ENCODE peak calls at places on chromosomes 13 and 19, in four cellular contexts. K, H, Q and C are unnamed samples. For H3K4me1, the result is how much of the 10 kb centered on the place peaks cover.

GRCh38 chr13:39048806-39049205 is 10.6 kb downstream of the NHLRC3 start:
- DNase-seq in K (no peak), H (no peak), Q (no peak), C (no peak)

GRCh38 chr13:39415403-39415802 is 187.6 kb downstream of the LHFPL6 start:
- DNase-seq in K (peak), H (peak), Q (peak), C (no peak)

GRCh38 chr13:104773775-104774174 is 1707.6 kb upstream of the SLC10A2 start:
- DNase-seq in K (peak), H (no peak), Q (no peak), C (no peak)

GRCh38 chr13:20405691-20406090 is 120.0 kb downstream of the CRYL1 start:
- DNase-seq in K (no peak), H (no peak), Q (no peak), C (no peak)

GRCh38 chr19:16447015-16447384 is 24.8 kb downstream of the EPS15L1 start:
- DNase-seq in K (peak), H (peak), Q (peak), C (peak)

GRCh38 chr13:59086147-59086546 is 1077.6 kb downstream of the DIAPH3 start:
- DNase-seq in K (peak), H (no peak), Q (no peak), C (no peak)

GRCh38 chr19:9149976-9150375 is 9.8 kb downstream of the ZNF317 start:
- DNase-seq in K (no peak), H (no peak), Q (no peak), C (no peak)

GRCh38 chr13:28819046-28819747 is 942 bp upstream of the MTUS2 start:
- DNase-seq in K (peak), H (peak), Q (no peak), C (no peak)

GRCh38 chr19:16462757-16463250 is 9.0 kb downstream of the EPS15L1 start:
- DNase-seq in K (peak), H (no peak), Q (peak), C (no peak)

GRCh38 chr19:35718345-35719041 is 690 bp downstream of the KMT2B start:
- DNase-seq in K (peak), H (peak), Q (peak), C (peak)

GRCh38 chr19:30393046-30393445 is 20.9 kb downstream of the ZNF536 start:
- DNase-seq in K (no peak), H (no peak), Q (no peak), C (no peak)

GRCh38 chr13:39818953-39819352 is 163.5 kb downstream of the COG6 start:
- DNase-seq in K (peak), H (no peak), Q (no peak), C (no peak)

GRCh38 chr13:20475927-20476691 is 49.5 kb downstream of the CRYL1 start:
- DNase-seq in K (peak), H (peak), Q (no peak), C (peak)

GRCh38 chr13:108645376-108645775 is 16.0 kb downstream of the MYO16 start:
- DNase-seq in K (no peak), H (no peak), Q (no peak), C (no peak)

GRCh38 chr19:52171321-52172169 is at the start of gene ZNF836:
- DNase-seq in K (peak), H (peak), Q (peak), C (peak)

DNA sequence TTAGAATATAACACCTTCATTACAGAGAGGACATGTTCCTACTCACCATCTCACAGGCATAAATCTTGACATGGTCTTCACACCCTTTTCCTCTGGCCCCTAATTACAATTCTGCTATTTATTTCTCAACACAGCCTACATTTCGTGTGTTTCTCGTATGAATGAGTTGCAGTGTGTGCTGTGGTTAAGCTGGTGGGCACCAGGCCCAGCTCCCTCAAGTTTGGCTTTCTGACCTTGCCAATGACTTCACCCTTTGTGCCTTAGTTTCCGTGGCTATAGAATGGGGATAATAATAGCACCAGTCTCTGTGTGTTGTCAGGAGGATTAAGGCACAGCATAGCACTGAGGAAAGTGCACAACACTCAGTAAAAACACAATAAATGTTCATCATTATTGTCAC is 12.4 kb upstream of the KATNAL1 start:
- DNase-seq in K (peak), H (no peak), Q (peak), C (no peak)
- H3K4me1 ChIP-seq in K (under half), H (under half), Q (under half), C (under half)

DNA sequence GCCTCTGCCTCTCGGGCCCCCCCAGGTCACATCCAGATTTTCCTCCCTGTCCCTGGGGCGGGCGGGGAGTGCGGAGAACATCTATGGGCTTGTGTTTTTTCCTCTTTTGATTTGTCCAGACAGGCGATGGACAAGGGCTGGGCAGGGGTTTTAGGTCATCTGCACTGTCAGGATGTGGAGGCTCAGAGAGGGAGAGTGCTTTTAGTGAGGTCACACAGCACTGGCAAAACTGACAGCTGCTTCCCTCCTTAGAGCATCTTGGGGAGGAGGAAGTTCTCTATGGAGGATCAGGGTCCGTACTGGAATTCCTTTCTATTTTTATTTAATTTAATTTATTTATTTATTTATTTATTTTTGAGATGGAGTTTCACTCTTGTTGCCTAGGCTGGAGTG is 38.9 kb downstream of the NFIC start:
- DNase-seq in K (no peak), H (no peak), Q (no peak), C (no peak)
- H3K4me1 ChIP-seq in K (under half), H (half or more), Q (under half), C (under half)

GRCh38 chr19:44907613-44908012 is 2.0 kb downstream of the APOE start:
- DNase-seq in K (no peak), H (no peak), Q (peak), C (no peak)
- H3K4me1 ChIP-seq in K (under half), H (under half), Q (under half), C (under half)

DNA sequence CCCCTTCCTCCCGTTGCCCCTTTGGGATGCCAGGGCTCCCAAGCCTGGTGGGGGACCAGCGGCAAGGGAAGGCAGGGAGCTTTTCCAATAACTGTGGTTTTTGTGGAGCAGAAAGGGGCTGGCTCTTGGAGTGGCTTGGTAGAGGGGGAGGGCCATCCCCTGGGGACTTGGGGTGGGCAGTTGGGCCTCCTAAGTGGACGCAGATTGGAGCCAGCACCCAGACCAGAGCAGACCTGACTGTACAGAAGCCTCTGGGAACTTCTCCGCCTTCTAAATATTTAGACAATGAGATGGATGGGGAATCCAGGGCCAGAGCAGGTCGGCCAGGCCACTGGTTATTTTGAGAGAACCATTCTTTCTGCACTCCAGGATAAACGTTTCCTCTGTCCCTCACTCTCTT is 4.2 kb downstream of the PTGIR start:
- DNase-seq in K (peak), H (no peak), Q (peak), C (no peak)
- H3K4me1 ChIP-seq in K (under half), H (under half), Q (half or more), C (half or more)

GRCh38 chr13:92823059-92823458 is 403.5 kb upstream of the GPC6 start:
- DNase-seq in K (no peak), H (no peak), Q (no peak), C (no peak)

GRCh38 chr13:92829930-92830329 is 396.7 kb upstream of the GPC6 start:
- DNase-seq in K (no peak), H (no peak), Q (no peak), C (no peak)

GRCh38 chr13:92827503-92827902 is 399.1 kb upstream of the GPC6 start:
- DNase-seq in K (no peak), H (no peak), Q (no peak), C (no peak)

GRCh38 chr13:92830821-92831220 is 395.8 kb upstream of the GPC6 start:
- DNase-seq in K (no peak), H (no peak), Q (no peak), C (no peak)

DNA sequence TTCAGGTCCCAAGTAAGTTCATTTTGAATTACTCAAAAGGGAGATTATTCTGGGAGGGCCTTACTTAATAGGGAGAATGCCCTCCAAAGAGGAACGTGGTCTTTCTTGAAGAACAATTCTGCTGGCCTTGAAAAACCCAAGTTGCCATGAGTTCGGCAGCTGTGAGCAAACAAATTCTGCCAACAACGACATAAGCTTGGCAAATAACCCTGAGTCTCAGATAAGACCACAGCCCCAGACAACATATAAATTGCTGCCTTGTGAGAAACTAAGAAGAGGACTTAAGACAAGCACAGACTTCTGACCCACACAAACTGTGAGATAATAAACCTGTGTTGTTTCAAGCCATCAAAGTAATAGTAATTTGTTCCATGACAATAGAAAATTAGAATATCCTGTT is 400.4 kb upstream of the GPC6 start:
- DNase-seq in K (peak), H (peak), Q (no peak), C (no peak)
- H3K4me1 ChIP-seq in K (under half), H (under half), Q (under half), C (under half)

DNA sequence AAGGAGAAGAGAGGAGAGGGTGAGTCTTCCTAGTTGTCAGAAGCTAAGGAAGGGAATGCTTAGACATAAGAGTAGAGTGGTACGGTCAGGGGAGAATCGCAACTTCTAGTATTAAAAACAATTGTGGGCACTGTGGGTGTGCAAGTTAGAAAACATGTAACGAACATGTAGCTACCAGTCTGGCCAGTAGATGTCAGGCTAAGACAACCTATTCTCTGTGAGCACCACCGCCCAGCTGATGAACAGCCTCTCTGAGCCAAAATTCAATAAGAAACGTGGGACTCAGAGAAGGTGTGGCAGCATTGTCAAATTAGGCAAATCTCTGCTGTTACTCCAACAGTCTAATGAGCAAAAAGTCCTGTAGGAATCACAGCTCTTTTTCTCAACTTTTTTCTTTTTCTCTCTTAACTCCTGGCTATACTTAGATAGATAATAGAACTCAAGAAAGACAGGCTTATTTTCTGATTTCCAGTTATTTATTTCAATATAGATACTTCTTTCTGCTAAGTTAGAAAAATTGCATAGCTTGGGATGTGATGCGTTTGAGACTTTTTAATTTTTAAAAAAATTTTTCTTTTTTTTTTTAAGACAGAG is 186.2 kb downstream of the USP12 start:
- DNase-seq in K (peak), H (peak), Q (peak), C (peak)
- H3K4me1 ChIP-seq in K (under half), H (under half), Q (under half), C (under half)

GRCh38 chr19:1274852-1275259 is 474 bp upstream of the FAM174C start:
- DNase-seq in K (no peak), H (no peak), Q (no peak), C (no peak)
- H3K4me1 ChIP-seq in K (under half), H (half or more), Q (under half), C (half or more)